ENCODE peak calls at places on chromosomes 3 and 15, in four cellular contexts. X is lower lobe of right lung, G is sigmoid colon, V is colonic mucosa. O is an unnamed sample.

GRCh38 chr3:33060609-33061337 is 36.2 kb downstream of the GLB1 start:
- DNase-seq in X (no peak), G (no peak), V (no peak), O (peak; percentile 94)

GRCh38 chr3:194272221-194272620 is 78.9 kb downstream of the CPN2 start:
- DNase-seq in X (peak; percentile 42), G (peak; percentile 66), V (no peak), O (no peak)

GRCh38 chr15:35061171-35062163 is 23.6 kb downstream of the NANOGP8 start:
- DNase-seq in X (no peak), G (no peak), V (no peak), O (no peak)

GRCh38 chr15:78204351-78205309 is 29.7 kb downstream of the ACSBG1 start:
- DNase-seq in X (no peak), G (no peak), V (peak; percentile 16), O (peak; percentile 25)

GRCh38 chr15:70286110-70286806 is 188.5 kb upstream of the TLE3 start:
- DNase-seq in X (no peak), G (no peak), V (no peak), O (no peak)

GRCh38 chr3:36318584-36319200 is 61.6 kb upstream of the STAC start:
- DNase-seq in X (no peak), G (no peak), V (no peak), O (no peak)

GRCh38 chr3:99242271-99242670 is 340.8 kb upstream of the DCBLD2 start:
- DNase-seq in X (no peak), G (no peak), V (no peak), O (no peak)

GRCh38 chr15:66269326-66270090 is 16.0 kb upstream of the MEGF11 start:
- DNase-seq in X (no peak), G (no peak), V (peak; percentile 76), O (no peak)

GRCh38 chr15:99386429-99386828 is 135.1 kb downstream of the LRRC28 start:
- DNase-seq in X (no peak), G (no peak), V (no peak), O (no peak)

GRCh38 chr15:90086868-90087268 is 15.4 kb downstream of the IDH2 start:
- DNase-seq in X (no peak), G (no peak), V (peak; percentile 63), O (no peak)

GRCh38 chr15:90845201-90845949 is 23.0 kb upstream of the FURIN start:
- DNase-seq in X (no peak), G (no peak), V (no peak), O (no peak)

GRCh38 chr3:67946446-67946845 is 292.0 kb upstream of the SUCLG2 start:
- DNase-seq in X (no peak), G (no peak), V (no peak), O (no peak)

DNA sequence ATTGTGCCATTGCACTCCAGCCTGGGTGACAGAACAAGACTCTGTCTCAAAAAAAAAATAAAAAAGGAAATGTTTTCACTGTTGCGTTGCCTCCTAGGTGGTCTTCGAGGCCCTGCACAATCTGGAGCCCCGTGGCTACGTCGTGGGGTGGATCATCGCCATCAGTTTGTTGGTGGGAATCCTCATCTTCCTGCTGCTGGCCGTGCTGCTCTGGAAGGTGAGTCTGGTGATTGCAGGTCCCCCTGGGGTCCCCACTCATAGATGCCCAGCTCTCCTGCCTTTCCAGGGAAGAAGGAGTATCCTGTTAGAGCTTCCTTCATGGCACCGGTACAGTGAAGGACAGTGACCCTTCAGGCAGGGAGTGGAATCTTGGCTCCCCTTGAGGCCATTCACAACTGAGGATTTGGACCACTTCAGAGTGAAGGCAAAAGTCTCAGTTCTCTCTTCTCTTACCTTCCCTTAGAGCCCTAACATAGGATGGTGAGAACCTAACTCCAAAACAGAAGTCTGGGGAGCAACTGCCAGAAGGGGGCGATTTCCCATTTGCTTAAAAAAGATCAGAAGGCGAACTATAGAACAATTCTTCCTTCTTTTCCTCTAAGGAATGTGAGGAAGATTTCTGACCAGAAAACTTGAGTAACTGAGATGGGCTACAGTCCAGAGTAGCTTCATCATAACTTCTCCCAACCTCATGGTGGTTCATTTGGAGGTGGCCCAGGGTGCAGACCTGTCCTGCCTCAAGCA is 57.8 kb upstream of the CTDSPL start:
- DNase-seq in X (no peak), G (no peak), V (no peak), O (no peak)
- H3K27me3 ChIP-seq in X (no peaks in the 10 kb centered on the region), G (no peaks in the 10 kb centered on the region), V (no peaks in the 10 kb centered on the region), O (no peaks in the 10 kb centered on the region)

GRCh38 chr15:91865486-91865885 is 12.0 kb downstream of the SLCO3A1 start:
- DNase-seq in X (no peak), G (no peak), V (no peak), O (no peak)

GRCh38 chr15:91865903-91866302 is 12.4 kb downstream of the SLCO3A1 start:
- DNase-seq in X (no peak), G (no peak), V (no peak), O (no peak)

GRCh38 chr15:91866971-91867372 is 13.5 kb downstream of the SLCO3A1 start:
- DNase-seq in X (peak; percentile 82), G (no peak), V (no peak), O (no peak)

GRCh38 chr15:91866371-91866905 is 12.9 kb downstream of the SLCO3A1 start:
- DNase-seq in X (no peak), G (no peak), V (no peak), O (no peak)

DNA sequence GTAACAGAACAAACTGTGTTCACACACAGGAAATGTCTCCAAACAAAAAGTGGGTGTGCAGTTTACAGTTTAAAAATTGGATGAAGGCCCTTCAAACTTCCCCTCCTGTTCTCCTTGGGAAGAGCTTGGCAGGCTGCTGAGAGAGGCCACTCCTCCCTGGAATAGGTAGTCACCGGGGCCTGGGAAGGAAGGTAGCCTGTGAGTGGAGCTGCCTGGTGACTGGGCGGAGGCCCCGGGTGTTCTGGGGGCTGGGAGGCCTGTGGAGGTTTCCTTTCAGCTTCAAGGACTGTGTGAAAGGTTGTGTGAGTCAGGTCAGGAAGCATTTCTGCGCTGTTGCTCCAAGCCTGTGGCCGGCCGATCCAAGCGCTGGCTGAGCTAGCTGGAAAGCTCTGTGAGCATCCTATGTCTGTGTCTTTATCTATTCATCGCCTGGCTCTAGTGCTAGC is 14.1 kb downstream of the SLCO3A1 start:
- DNase-seq in X (peak; percentile 89), G (peak; percentile 91), V (peak; percentile 88), O (peak; percentile 81)
- H3K4me1 ChIP-seq in X (peaks cover 81% of the 10 kb centered on the region), G (peaks cover 15% of the 10 kb centered on the region), V (peaks cover 4% of the 10 kb centered on the region), O (peaks cover 24% of the 10 kb centered on the region)

DNA sequence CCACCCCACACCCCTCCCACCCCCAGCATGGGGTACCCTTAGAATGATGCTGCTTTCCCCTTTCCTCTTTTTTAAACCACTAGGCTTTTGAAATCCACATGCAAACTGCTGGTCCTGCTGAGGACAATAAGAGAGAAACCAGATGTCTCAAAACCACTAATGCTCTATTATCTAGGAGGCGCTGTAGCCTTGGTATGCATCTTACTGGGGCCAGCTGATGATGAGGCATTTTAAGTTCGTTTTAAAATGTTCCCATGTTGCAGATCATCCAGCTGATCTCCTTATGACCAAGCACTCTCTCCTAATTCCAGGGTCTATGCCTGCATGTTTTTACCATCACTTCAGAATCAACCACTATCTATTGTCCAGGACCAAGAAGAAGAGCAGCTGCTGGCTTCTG is 1.3 kb downstream of the NME9 start:
- DNase-seq in X (no peak), G (no peak), V (no peak), O (no peak)
- TF ChIP-seq CTCF in X (no peak), G (no peak), V (no peak), O (no peak)

DNA sequence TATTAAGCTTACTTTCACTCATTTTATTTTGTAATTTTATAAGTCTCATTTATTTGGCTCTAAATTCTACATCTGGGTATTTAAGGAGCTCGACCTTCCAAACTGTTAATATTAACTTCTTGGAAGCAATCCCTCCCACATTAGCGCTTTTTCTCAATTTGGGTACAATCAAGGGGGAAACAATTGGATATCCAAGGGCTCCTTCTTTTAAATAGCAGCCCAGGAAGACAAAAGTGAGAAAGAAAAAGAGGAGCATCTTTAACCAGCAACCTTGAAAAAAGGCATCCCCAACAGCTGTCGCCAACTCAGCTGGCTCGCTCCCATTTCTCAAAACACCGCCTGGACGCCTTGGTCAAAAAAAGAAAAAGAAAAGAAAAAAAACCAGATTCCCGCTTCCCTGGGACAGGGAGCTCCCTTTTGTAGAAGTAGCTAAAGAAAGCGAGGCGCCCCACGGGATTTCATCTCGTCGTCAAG is 864 bp downstream of the C3orf70 start:
- DNase-seq in X (no peak), G (peak; percentile 77), V (no peak), O (no peak)
- H3K27me3 ChIP-seq in X (peaks cover 10% of the 10 kb centered on the region), G (no peaks in the 10 kb centered on the region), V (no peaks in the 10 kb centered on the region), O (no peaks in the 10 kb centered on the region)

GRCh38 chr3:46986055-46986730 is 6.7 kb downstream of the NBEAL2 start:
- DNase-seq in X (peak; percentile 20), G (no peak), V (no peak), O (no peak)

GRCh38 chr3:46985588-46985987 is 6.1 kb downstream of the NBEAL2 start:
- DNase-seq in X (peak; percentile 39), G (no peak), V (no peak), O (no peak)

GRCh38 chr3:46987485-46988401 is 8.3 kb downstream of the NBEAL2 start:
- DNase-seq in X (peak; percentile 87), G (no peak), V (peak; percentile 87), O (peak; percentile 78)

GRCh38 chr3:46988616-46989015 is 9.2 kb downstream of the NBEAL2 start:
- DNase-seq in X (no peak), G (no peak), V (no peak), O (no peak)

GRCh38 chr3:46986782-46987484 is 7.5 kb downstream of the NBEAL2 start:
- DNase-seq in X (peak; percentile 40), G (no peak), V (no peak), O (no peak)
- H3K4me1 ChIP-seq in X (peaks cover 70% of the 10 kb centered on the region), G (no peaks in the 10 kb centered on the region), V (peaks cover 13% of the 10 kb centered on the region), O (peaks cover 75% of the 10 kb centered on the region)

GRCh38 chr3:106829206-106829605 is 548.0 kb upstream of the CCDC54 start:
- DNase-seq in X (no peak), G (no peak), V (no peak), O (no peak)
- TF ChIP-seq CTCF in X (no peak), G (no peak), V (no peak), O (no peak)

DNA sequence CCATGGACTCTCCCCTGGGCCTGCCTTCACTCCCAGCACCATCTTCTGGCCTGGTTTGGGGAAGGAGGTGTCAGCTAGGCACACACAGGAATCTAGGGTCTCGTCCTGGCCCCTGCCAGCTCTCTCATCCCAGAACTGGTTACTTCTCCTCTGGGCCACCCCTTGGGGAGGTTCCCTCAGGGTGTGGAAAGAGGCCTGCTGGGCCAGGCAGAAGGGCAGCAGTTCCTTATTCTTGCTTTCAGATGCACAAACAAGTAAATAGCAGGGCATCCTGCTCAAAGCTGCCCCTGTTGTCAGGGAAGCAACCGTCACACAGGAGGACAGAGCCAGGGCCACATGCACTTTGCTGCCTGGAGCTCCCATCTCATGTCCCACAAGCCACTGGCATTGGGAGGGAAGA is 108.7 kb upstream of the HACD2 start:
- DNase-seq in X (no peak), G (no peak), V (no peak), O (no peak)
- H3K27me3 ChIP-seq in X (no peaks in the 10 kb centered on the region), G (no peaks in the 10 kb centered on the region), V (no peaks in the 10 kb centered on the region), O (no peaks in the 10 kb centered on the region)

DNA sequence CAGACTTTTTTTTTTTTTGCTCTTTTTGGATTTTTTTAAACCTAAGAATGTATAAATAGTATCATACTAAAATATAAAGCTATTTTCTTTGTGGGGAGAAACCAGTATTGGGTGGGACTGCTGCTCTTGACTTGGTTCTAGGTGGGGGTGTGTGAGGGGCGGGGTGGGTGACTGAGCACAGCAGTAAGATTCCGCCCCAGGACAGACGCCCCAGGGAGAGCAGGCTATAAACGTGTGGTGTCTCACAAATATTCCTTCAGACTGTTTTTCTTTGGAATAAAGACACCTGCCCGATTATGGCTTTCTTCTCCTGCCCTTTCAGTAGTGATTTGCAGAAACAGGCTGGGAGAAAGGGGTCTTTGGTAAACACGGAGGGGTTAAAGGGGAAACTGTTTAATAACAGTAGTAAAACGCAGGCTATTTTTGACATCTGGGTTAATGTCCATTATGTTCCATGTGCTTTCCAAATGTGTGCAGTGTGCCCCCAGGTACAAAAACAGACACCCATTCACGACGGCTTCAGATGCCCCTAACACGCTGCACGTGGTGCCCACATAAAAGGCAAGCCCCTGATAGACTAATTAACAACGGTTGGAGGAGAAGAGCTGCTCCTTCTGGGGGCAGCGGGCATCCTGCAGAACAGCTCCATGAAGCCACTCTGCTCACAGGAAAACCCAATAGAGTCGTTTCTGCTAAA is 28.6 kb upstream of the WNT5A start:
- DNase-seq in X (no peak), G (no peak), V (no peak), O (no peak)
- H3K4me1 ChIP-seq in X (no peaks in the 10 kb centered on the region), G (peaks cover 15% of the 10 kb centered on the region), V (no peaks in the 10 kb centered on the region), O (no peaks in the 10 kb centered on the region)